ENCODE peak calls at places on chromosomes 7 and 10, in seven cellular contexts. One of them, this sample, is unnamed.

GRCh38 chr10:70323697-70324340 is 40.0 kb upstream of the NPFFR1 start:
- DNase-seq in OCI-LY7: no peak
- DNase-seq in A549: no peak
- DNase-seq in uterus: no peak
- DNase-seq in upper lobe of right lung: no peak
- DNase-seq in Calu3: no peak
- DNase-seq in fibroblast of the aortic adventitia: no peak
- DNase-seq in this sample: no peak

GRCh38 chr7:5695037-5695708 is 86.3 kb downstream of the RNF216 start:
- DNase-seq in upper lobe of right lung: no peak
- DNase-seq in fibroblast of the aortic adventitia: peak
- DNase-seq in Calu3: no peak
- DNase-seq in uterus: peak
- DNase-seq in OCI-LY7: peak
- DNase-seq in A549: no peak
- DNase-seq in this sample: no peak

GRCh38 chr10:23630880-23631279 is 192.0 kb downstream of the OTUD1 start:
- DNase-seq in OCI-LY7: no peak
- DNase-seq in upper lobe of right lung: no peak
- DNase-seq in A549: no peak
- DNase-seq in fibroblast of the aortic adventitia: peak
- DNase-seq in Calu3: no peak
- DNase-seq in uterus: no peak
- DNase-seq in this sample: no peak

GRCh38 chr7:141369422-141369821 is 181.8 kb upstream of the AGK start:
- DNase-seq in uterus: no peak
- DNase-seq in OCI-LY7: no peak
- DNase-seq in A549: no peak
- DNase-seq in fibroblast of the aortic adventitia: no peak
- DNase-seq in Calu3: no peak
- DNase-seq in upper lobe of right lung: no peak
- DNase-seq in this sample: no peak

GRCh38 chr7:115230882-115231508 is 309.1 kb downstream of the MDFIC start:
- DNase-seq in A549: peak
- DNase-seq in upper lobe of right lung: no peak
- DNase-seq in Calu3: peak
- DNase-seq in OCI-LY7: no peak
- DNase-seq in fibroblast of the aortic adventitia: peak
- DNase-seq in uterus: no peak
- DNase-seq in this sample: no peak

GRCh38 chr10:71795248-71795647 is 21.9 kb upstream of the VSIR start:
- DNase-seq in Calu3: peak
- DNase-seq in fibroblast of the aortic adventitia: peak
- DNase-seq in OCI-LY7: peak
- DNase-seq in upper lobe of right lung: no peak
- DNase-seq in uterus: no peak
- DNase-seq in A549: no peak
- DNase-seq in this sample: peak

GRCh38 chr10:11597470-11597869 is 14.0 kb downstream of the USP6NL start:
- DNase-seq in A549: no peak
- DNase-seq in Calu3: no peak
- DNase-seq in fibroblast of the aortic adventitia: no peak
- DNase-seq in uterus: no peak
- DNase-seq in upper lobe of right lung: no peak
- DNase-seq in OCI-LY7: no peak
- DNase-seq in this sample: no peak

GRCh38 chr10:73169320-73169719 is 1.4 kb downstream of the FAM149B1 start:
- DNase-seq in OCI-LY7: no peak
- DNase-seq in upper lobe of right lung: no peak
- DNase-seq in fibroblast of the aortic adventitia: no peak
- DNase-seq in Calu3: no peak
- DNase-seq in uterus: no peak
- DNase-seq in A549: no peak
- DNase-seq in this sample: no peak

GRCh38 chr7:131897016-131897789 is 340.8 kb upstream of the PODXL start:
- DNase-seq in A549: peak
- DNase-seq in OCI-LY7: no peak
- DNase-seq in Calu3: no peak
- DNase-seq in fibroblast of the aortic adventitia: peak
- DNase-seq in upper lobe of right lung: no peak
- DNase-seq in uterus: no peak
- DNase-seq in this sample: no peak

GRCh38 chr10:12687996-12688395 is 313.5 kb downstream of the CCDC3 start:
- DNase-seq in OCI-LY7: no peak
- DNase-seq in Calu3: no peak
- DNase-seq in A549: no peak
- DNase-seq in uterus: no peak
- DNase-seq in fibroblast of the aortic adventitia: no peak
- DNase-seq in upper lobe of right lung: no peak
- DNase-seq in this sample: no peak

GRCh38 chr7:29607889-29608288 is 44.3 kb downstream of the PRR15 start:
- DNase-seq in OCI-LY7: no peak
- DNase-seq in uterus: no peak
- DNase-seq in A549: peak
- DNase-seq in fibroblast of the aortic adventitia: peak
- DNase-seq in upper lobe of right lung: no peak
- DNase-seq in Calu3: no peak
- DNase-seq in this sample: no peak

GRCh38 chr7:119472398-119473038 is 800.5 kb upstream of the KCND2 start:
- DNase-seq in fibroblast of the aortic adventitia: no peak
- DNase-seq in uterus: no peak
- DNase-seq in upper lobe of right lung: no peak
- DNase-seq in A549: no peak
- DNase-seq in OCI-LY7: no peak
- DNase-seq in Calu3: peak
- DNase-seq in this sample: no peak

GRCh38 chr7:32511791-32512190 is 16.5 kb downstream of the AVL9 start:
- DNase-seq in fibroblast of the aortic adventitia: peak
- DNase-seq in Calu3: no peak
- DNase-seq in upper lobe of right lung: no peak
- DNase-seq in uterus: no peak
- DNase-seq in OCI-LY7: no peak
- DNase-seq in A549: no peak
- DNase-seq in this sample: no peak

GRCh38 chr7:24911213-24911603 is 68.8 kb downstream of the OSBPL3 start:
- DNase-seq in A549: no peak
- DNase-seq in upper lobe of right lung: no peak
- DNase-seq in OCI-LY7: peak
- DNase-seq in fibroblast of the aortic adventitia: peak
- DNase-seq in Calu3: no peak
- DNase-seq in uterus: no peak
- DNase-seq in this sample: no peak

GRCh38 chr7:43856996-43857395 is 12.3 kb downstream of the MRPS24 start:
- DNase-seq in Calu3: no peak
- DNase-seq in OCI-LY7: no peak
- DNase-seq in A549: no peak
- DNase-seq in fibroblast of the aortic adventitia: no peak
- DNase-seq in uterus: no peak
- DNase-seq in upper lobe of right lung: no peak
- DNase-seq in this sample: no peak

GRCh38 chr7:6035686-6036085 is 4.5 kb downstream of the ANKRD61 start:
- DNase-seq in OCI-LY7: no peak
- DNase-seq in A549: no peak
- DNase-seq in fibroblast of the aortic adventitia: no peak
- DNase-seq in uterus: no peak
- DNase-seq in upper lobe of right lung: no peak
- DNase-seq in Calu3: no peak
- DNase-seq in this sample: no peak

GRCh38 chr10:6473430-6473829 is 106.6 kb downstream of the PRKCQ start:
- DNase-seq in uterus: no peak
- DNase-seq in upper lobe of right lung: no peak
- DNase-seq in A549: no peak
- DNase-seq in Calu3: no peak
- DNase-seq in OCI-LY7: peak
- DNase-seq in fibroblast of the aortic adventitia: no peak
- DNase-seq in this sample: peak

GRCh38 chr7:111107989-111108388 is 17.1 kb downstream of the LRRN3 start:
- DNase-seq in Calu3: no peak
- DNase-seq in fibroblast of the aortic adventitia: peak
- DNase-seq in OCI-LY7: no peak
- DNase-seq in uterus: no peak
- DNase-seq in A549: no peak
- DNase-seq in upper lobe of right lung: no peak
- DNase-seq in this sample: no peak

GRCh38 chr7:152103691-152104090 is 78.2 kb downstream of the GALNT11 start:
- DNase-seq in uterus: no peak
- DNase-seq in OCI-LY7: no peak
- DNase-seq in upper lobe of right lung: no peak
- DNase-seq in Calu3: no peak
- DNase-seq in fibroblast of the aortic adventitia: no peak
- DNase-seq in A549: no peak
- DNase-seq in this sample: no peak

GRCh38 chr10:77742172-77742571 is 104.6 kb upstream of the KCNMA1 start:
- DNase-seq in fibroblast of the aortic adventitia: no peak
- DNase-seq in uterus: no peak
- DNase-seq in Calu3: no peak
- DNase-seq in upper lobe of right lung: no peak
- DNase-seq in OCI-LY7: no peak
- DNase-seq in A549: no peak
- DNase-seq in this sample: no peak

GRCh38 chr7:153006452-153006851 is 246.9 kb downstream of the ACTR3B start:
- DNase-seq in OCI-LY7: no peak
- DNase-seq in upper lobe of right lung: no peak
- DNase-seq in fibroblast of the aortic adventitia: no peak
- DNase-seq in A549: no peak
- DNase-seq in Calu3: no peak
- DNase-seq in uterus: no peak
- DNase-seq in this sample: no peak

DNA sequence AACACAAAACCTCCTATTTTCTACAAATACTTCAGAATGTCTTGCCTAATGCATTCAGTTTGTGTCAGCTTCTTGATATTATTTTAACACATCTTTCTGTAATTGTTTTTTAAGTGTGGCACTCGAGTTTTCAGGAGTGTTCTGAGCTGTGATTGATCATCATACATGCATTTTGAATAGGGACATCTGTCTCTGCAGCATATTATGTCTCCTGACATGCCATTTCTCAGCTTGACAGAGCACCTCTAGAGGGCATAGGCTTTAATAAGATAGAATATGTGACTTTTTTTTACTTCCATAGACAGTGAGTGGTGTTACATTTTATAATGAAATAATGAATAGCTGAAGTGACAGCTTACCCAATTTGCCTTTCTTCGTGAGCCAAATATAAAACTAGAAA is 219.2 kb upstream of the HDAC9 start:
- DNase-seq in Calu3: no peak
- DNase-seq in uterus: no peak
- DNase-seq in upper lobe of right lung: no peak
- DNase-seq in OCI-LY7: no peak
- DNase-seq in fibroblast of the aortic adventitia: no peak
- DNase-seq in A549: no peak
- DNase-seq in this sample: no peak
- TF ChIP-seq CTCF in Calu3: no peak
- TF ChIP-seq CTCF in uterus: no peak
- TF ChIP-seq CTCF in upper lobe of right lung: no peak
- TF ChIP-seq CTCF in OCI-LY7: no peak
- TF ChIP-seq CTCF in fibroblast of the aortic adventitia: peak
- TF ChIP-seq CTCF in A549: no peak
- TF ChIP-seq CTCF in this sample: no peak

GRCh38 chr10:116470768-116471415 is 43.2 kb downstream of the PNLIPRP3 start:
- DNase-seq in Calu3: peak
- DNase-seq in A549: peak
- DNase-seq in OCI-LY7: peak
- DNase-seq in fibroblast of the aortic adventitia: no peak
- DNase-seq in uterus: no peak
- DNase-seq in upper lobe of right lung: no peak
- DNase-seq in this sample: peak
- TF ChIP-seq CTCF in Calu3: peak
- TF ChIP-seq CTCF in A549: peak
- TF ChIP-seq CTCF in OCI-LY7: peak
- TF ChIP-seq CTCF in fibroblast of the aortic adventitia: no peak
- TF ChIP-seq CTCF in uterus: no peak
- TF ChIP-seq CTCF in upper lobe of right lung: no peak
- TF ChIP-seq CTCF in this sample: peak

DNA sequence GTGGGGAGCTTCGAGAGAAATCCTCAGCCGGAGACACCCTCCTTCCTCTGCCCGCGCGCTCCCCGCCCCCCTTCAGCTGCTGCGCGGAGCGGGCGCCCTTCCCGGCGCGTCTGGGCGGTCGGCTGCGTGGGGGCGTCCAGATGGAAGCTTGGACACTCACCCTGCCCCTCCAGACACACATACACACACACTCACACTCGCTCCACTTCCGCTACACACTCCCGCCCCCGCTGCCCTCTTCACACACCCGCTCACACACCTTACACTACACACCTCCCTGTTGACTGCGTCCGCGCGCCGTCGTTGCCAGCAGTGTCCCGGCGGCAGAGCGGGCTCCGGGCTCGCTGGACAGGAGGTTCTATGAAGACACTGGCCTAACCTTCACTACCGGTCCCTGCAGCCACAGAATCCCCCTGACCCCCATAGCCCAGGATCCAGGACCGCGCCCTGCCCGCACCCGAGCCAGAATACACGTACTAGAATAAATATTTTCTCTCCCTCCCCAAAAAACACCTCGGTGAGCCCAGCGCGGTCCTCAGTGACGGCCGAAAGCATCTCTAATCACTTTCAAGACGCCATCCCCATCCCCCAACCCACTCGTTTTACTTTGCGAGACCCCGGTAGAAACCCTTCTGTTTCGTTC is 1.1 kb upstream of the EGR2 start:
- DNase-seq in A549: peak
- DNase-seq in uterus: peak
- DNase-seq in fibroblast of the aortic adventitia: no peak
- DNase-seq in OCI-LY7: peak
- DNase-seq in upper lobe of right lung: peak
- DNase-seq in Calu3: peak
- DNase-seq in this sample: no peak
- TF ChIP-seq CTCF in A549: no peak
- TF ChIP-seq CTCF in uterus: no peak
- TF ChIP-seq CTCF in fibroblast of the aortic adventitia: no peak
- TF ChIP-seq CTCF in OCI-LY7: no peak
- TF ChIP-seq CTCF in upper lobe of right lung: no peak
- TF ChIP-seq CTCF in Calu3: no peak
- TF ChIP-seq CTCF in this sample: no peak

DNA sequence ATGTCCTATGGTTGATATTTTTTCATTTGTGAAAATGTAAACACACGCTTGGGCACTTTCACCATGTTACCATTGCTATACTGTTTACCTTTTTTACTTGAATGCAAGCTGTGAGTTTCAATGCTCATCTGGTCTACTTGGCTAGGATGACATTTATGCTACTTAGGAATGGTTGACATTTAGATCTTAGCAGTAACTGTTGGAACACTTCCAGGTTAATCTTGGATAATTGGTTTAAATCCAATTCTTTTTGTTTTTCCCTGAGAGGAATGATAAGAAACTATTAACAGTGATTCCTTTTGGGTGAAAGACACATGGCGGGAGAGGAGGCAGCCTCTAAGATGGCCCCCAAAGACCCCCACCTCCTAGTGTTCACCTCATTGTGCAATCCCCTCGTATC is 51.4 kb upstream of the AMPH start:
- DNase-seq in A549: no peak
- DNase-seq in upper lobe of right lung: no peak
- DNase-seq in uterus: no peak
- DNase-seq in fibroblast of the aortic adventitia: peak
- DNase-seq in Calu3: no peak
- DNase-seq in OCI-LY7: no peak
- DNase-seq in this sample: no peak
- TF ChIP-seq CTCF in A549: no peak
- TF ChIP-seq CTCF in upper lobe of right lung: no peak
- TF ChIP-seq CTCF in uterus: no peak
- TF ChIP-seq CTCF in fibroblast of the aortic adventitia: no peak
- TF ChIP-seq CTCF in Calu3: no peak
- TF ChIP-seq CTCF in OCI-LY7: no peak
- TF ChIP-seq CTCF in this sample: no peak

This sample was measured in MM.1S.